ENCODE peak calls at places on chromosomes 7 and 10, in six cellular contexts. One of them, this sample, is unnamed.

GRCh38 chr7:158382363-158382988 is 205.1 kb downstream of the PTPRN2 start:
- DNase-seq in esophagus squamous epithelium: no peak
- DNase-seq in psoas muscle: no peak
- DNase-seq in ovary: no peak
- DNase-seq in MM.1S: no peak
- DNase-seq in fibroblast of lung: no peak
- DNase-seq in this sample: no peak

GRCh38 chr10:132452651-132453469 is 55.9 kb downstream of the PWWP2B start:
- DNase-seq in ovary: peak; percentile 89
- DNase-seq in MM.1S: peak; percentile 66
- DNase-seq in psoas muscle: peak; percentile 91
- DNase-seq in esophagus squamous epithelium: no peak
- DNase-seq in fibroblast of lung: peak; percentile 48
- DNase-seq in this sample: peak; percentile 84

GRCh38 chr7:55018361-55019328 is at the start of gene EGFR:
- DNase-seq in esophagus squamous epithelium: no peak
- DNase-seq in psoas muscle: peak; percentile 92
- DNase-seq in MM.1S: peak; percentile 14
- DNase-seq in fibroblast of lung: peak; percentile 82
- DNase-seq in ovary: peak; percentile 83
- DNase-seq in this sample: peak; percentile 87

GRCh38 chr10:61708841-61709240 is 46.1 kb downstream of the CABCOCO1 start:
- DNase-seq in ovary: no peak
- DNase-seq in esophagus squamous epithelium: no peak
- DNase-seq in MM.1S: no peak
- DNase-seq in psoas muscle: no peak
- DNase-seq in fibroblast of lung: no peak
- DNase-seq in this sample: no peak

GRCh38 chr7:75762350-75762917 is 9.6 kb downstream of the CCL26 start:
- DNase-seq in fibroblast of lung: peak; percentile 64
- DNase-seq in psoas muscle: no peak
- DNase-seq in ovary: no peak
- DNase-seq in esophagus squamous epithelium: no peak
- DNase-seq in MM.1S: peak; percentile 67
- DNase-seq in this sample: peak; percentile 86

GRCh38 chr10:4018054-4018511 is 233.1 kb upstream of the KLF6 start:
- DNase-seq in MM.1S: no peak
- DNase-seq in esophagus squamous epithelium: no peak
- DNase-seq in psoas muscle: no peak
- DNase-seq in fibroblast of lung: no peak
- DNase-seq in ovary: no peak
- DNase-seq in this sample: no peak

GRCh38 chr10:42926831-42927230 is 144.2 kb downstream of the BMS1 start:
- DNase-seq in MM.1S: no peak
- DNase-seq in fibroblast of lung: no peak
- DNase-seq in ovary: no peak
- DNase-seq in esophagus squamous epithelium: no peak
- DNase-seq in psoas muscle: no peak
- DNase-seq in this sample: peak; percentile 51

GRCh38 chr10:114931072-114931679 is 6.8 kb upstream of the TRUB1 start:
- DNase-seq in esophagus squamous epithelium: no peak
- DNase-seq in ovary: no peak
- DNase-seq in psoas muscle: no peak
- DNase-seq in MM.1S: no peak
- DNase-seq in fibroblast of lung: no peak
- DNase-seq in this sample: no peak

GRCh38 chr10:112360308-112361270 is 13.3 kb upstream of the ACSL5 start:
- DNase-seq in MM.1S: no peak
- DNase-seq in fibroblast of lung: peak; percentile 43
- DNase-seq in psoas muscle: no peak
- DNase-seq in ovary: peak; percentile 63
- DNase-seq in esophagus squamous epithelium: no peak
- DNase-seq in this sample: peak; percentile 61

GRCh38 chr7:135207739-135208416 is 3.4 kb downstream of the WDR91 start:
- DNase-seq in MM.1S: no peak
- DNase-seq in fibroblast of lung: no peak
- DNase-seq in ovary: no peak
- DNase-seq in esophagus squamous epithelium: no peak
- DNase-seq in psoas muscle: no peak
- DNase-seq in this sample: no peak

GRCh38 chr10:55628260-55628701 is 732.8 kb downstream of the ZWINT start:
- DNase-seq in psoas muscle: no peak
- DNase-seq in fibroblast of lung: no peak
- DNase-seq in ovary: no peak
- DNase-seq in MM.1S: no peak
- DNase-seq in esophagus squamous epithelium: no peak
- DNase-seq in this sample: peak; percentile 59

GRCh38 chr10:25849971-25850370 is 84.1 kb upstream of the MYO3A start:
- DNase-seq in psoas muscle: no peak
- DNase-seq in fibroblast of lung: peak; percentile 39
- DNase-seq in MM.1S: no peak
- DNase-seq in esophagus squamous epithelium: no peak
- DNase-seq in ovary: no peak
- DNase-seq in this sample: no peak

GRCh38 chr7:17362439-17363095 is 64.1 kb downstream of the AHR start:
- DNase-seq in psoas muscle: no peak
- DNase-seq in MM.1S: no peak
- DNase-seq in ovary: no peak
- DNase-seq in fibroblast of lung: no peak
- DNase-seq in esophagus squamous epithelium: no peak
- DNase-seq in this sample: peak; percentile 66

GRCh38 chr10:90579602-90580242 is 278.1 kb downstream of the HTR7 start:
- DNase-seq in MM.1S: no peak
- DNase-seq in psoas muscle: no peak
- DNase-seq in esophagus squamous epithelium: no peak
- DNase-seq in fibroblast of lung: peak; percentile 69
- DNase-seq in ovary: no peak
- DNase-seq in this sample: no peak

GRCh38 chr7:154253810-154254209 is 201.6 kb downstream of the DPP6 start:
- DNase-seq in esophagus squamous epithelium: no peak
- DNase-seq in MM.1S: no peak
- DNase-seq in psoas muscle: no peak
- DNase-seq in ovary: no peak
- DNase-seq in fibroblast of lung: no peak
- DNase-seq in this sample: no peak

GRCh38 chr10:88881922-88882645 is 2.0 kb downstream of the STAMBPL1 start:
- DNase-seq in ovary: no peak
- DNase-seq in MM.1S: no peak
- DNase-seq in psoas muscle: no peak
- DNase-seq in esophagus squamous epithelium: no peak
- DNase-seq in fibroblast of lung: no peak
- DNase-seq in this sample: peak; percentile 23

GRCh38 chr7:27124096-27124978 is 6.2 kb downstream of the HOXA4 start:
- DNase-seq in ovary: no peak
- DNase-seq in psoas muscle: no peak
- DNase-seq in fibroblast of lung: peak; percentile 97
- DNase-seq in esophagus squamous epithelium: no peak
- DNase-seq in MM.1S: no peak
- DNase-seq in this sample: no peak

GRCh38 chr10:110358869-110359629 is 54.3 kb upstream of the SMNDC1 start:
- DNase-seq in esophagus squamous epithelium: no peak
- DNase-seq in ovary: no peak
- DNase-seq in psoas muscle: no peak
- DNase-seq in MM.1S: no peak
- DNase-seq in fibroblast of lung: peak; percentile 70
- DNase-seq in this sample: peak; percentile 48

GRCh38 chr7:38656976-38657375 is 25.8 kb upstream of the AMPH start:
- DNase-seq in fibroblast of lung: no peak
- DNase-seq in psoas muscle: no peak
- DNase-seq in ovary: no peak
- DNase-seq in esophagus squamous epithelium: no peak
- DNase-seq in MM.1S: no peak
- DNase-seq in this sample: peak; percentile 63

GRCh38 chr7:27147211-27148030 is at the start of gene HOXA6:
- DNase-seq in esophagus squamous epithelium: no peak
- DNase-seq in fibroblast of lung: no peak
- DNase-seq in psoas muscle: peak; percentile 91
- DNase-seq in ovary: peak; percentile 9
- DNase-seq in MM.1S: no peak
- DNase-seq in this sample: no peak

GRCh38 chr10:100998183-100998990 is 1.2 kb upstream of the LZTS2 start:
- DNase-seq in MM.1S: peak; percentile 82
- DNase-seq in psoas muscle: peak; percentile 92
- DNase-seq in ovary: peak; percentile 93
- DNase-seq in esophagus squamous epithelium: no peak
- DNase-seq in fibroblast of lung: peak; percentile 83
- DNase-seq in this sample: peak; percentile 89

GRCh38 chr10:93980486-93980885 is 13.2 kb upstream of the PLCE1 start:
- DNase-seq in psoas muscle: no peak
- DNase-seq in ovary: no peak
- DNase-seq in fibroblast of lung: no peak
- DNase-seq in esophagus squamous epithelium: no peak
- DNase-seq in MM.1S: no peak
- DNase-seq in this sample: no peak

DNA sequence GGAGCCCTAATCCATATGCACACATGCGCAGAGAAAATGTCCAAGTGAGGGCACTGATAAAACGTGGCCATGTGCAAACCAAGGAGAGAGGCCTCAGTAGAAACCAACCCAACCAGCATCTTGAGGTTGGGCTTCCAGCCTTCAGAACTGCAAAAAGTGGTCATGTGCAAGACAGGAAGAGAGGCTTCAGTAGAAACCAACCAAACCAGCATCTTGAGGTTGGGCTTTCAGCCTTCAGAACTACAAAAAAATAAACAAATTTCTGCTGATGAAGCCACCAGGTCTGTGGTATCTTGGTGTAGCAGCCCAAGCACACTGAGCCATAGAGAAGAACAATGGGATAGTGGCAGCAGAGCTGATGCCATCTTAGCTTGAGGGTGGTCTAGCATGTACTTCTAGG is 371.5 kb downstream of the CALN1 start:
- DNase-seq in esophagus squamous epithelium: no peak
- DNase-seq in psoas muscle: no peak
- DNase-seq in MM.1S: no peak
- DNase-seq in ovary: no peak
- DNase-seq in fibroblast of lung: no peak
- DNase-seq in this sample: no peak
- H3K9me3 ChIP-seq in esophagus squamous epithelium: no peaks in the 10 kb centered on the region
- H3K9me3 ChIP-seq in psoas muscle: peaks cover 6% of the 10 kb centered on the region
- H3K9me3 ChIP-seq in MM.1S: no peaks in the 10 kb centered on the region
- H3K9me3 ChIP-seq in ovary: no peaks in the 10 kb centered on the region
- H3K9me3 ChIP-seq in fibroblast of lung: no peaks in the 10 kb centered on the region
- H3K9me3 ChIP-seq in this sample: no peaks in the 10 kb centered on the region

GRCh38 chr7:47715631-47716068 is 133.7 kb upstream of the TNS3 start:
- DNase-seq in esophagus squamous epithelium: no peak
- DNase-seq in psoas muscle: no peak
- DNase-seq in ovary: no peak
- DNase-seq in MM.1S: no peak
- DNase-seq in fibroblast of lung: no peak
- DNase-seq in this sample: no peak
- H3K4me3 ChIP-seq in esophagus squamous epithelium: no peak overlapping the region
- H3K4me3 ChIP-seq in psoas muscle: no peak overlapping the region
- H3K4me3 ChIP-seq in ovary: no peak overlapping the region
- H3K4me3 ChIP-seq in MM.1S: no peak overlapping the region
- H3K4me3 ChIP-seq in fibroblast of lung: no peak overlapping the region
- H3K4me3 ChIP-seq in this sample: no peak overlapping the region

GRCh38 chr7:2084331-2084730 is 148.4 kb downstream of the MAD1L1 start:
- DNase-seq in esophagus squamous epithelium: no peak
- DNase-seq in ovary: no peak
- DNase-seq in psoas muscle: no peak
- DNase-seq in fibroblast of lung: no peak
- DNase-seq in MM.1S: no peak
- DNase-seq in this sample: no peak

GRCh38 chr7:2083362-2083761 is 149.4 kb downstream of the MAD1L1 start:
- DNase-seq in fibroblast of lung: no peak
- DNase-seq in psoas muscle: no peak
- DNase-seq in esophagus squamous epithelium: no peak
- DNase-seq in ovary: no peak
- DNase-seq in MM.1S: no peak
- DNase-seq in this sample: no peak

GRCh38 chr7:2081526-2082356 is 151.0 kb downstream of the MAD1L1 start:
- DNase-seq in MM.1S: no peak
- DNase-seq in psoas muscle: no peak
- DNase-seq in fibroblast of lung: no peak
- DNase-seq in ovary: no peak
- DNase-seq in esophagus squamous epithelium: no peak
- DNase-seq in this sample: no peak

GRCh38 chr7:2084781-2085505 is 147.8 kb downstream of the MAD1L1 start:
- DNase-seq in MM.1S: no peak
- DNase-seq in fibroblast of lung: no peak
- DNase-seq in esophagus squamous epithelium: no peak
- DNase-seq in psoas muscle: no peak
- DNase-seq in ovary: no peak
- DNase-seq in this sample: no peak

GRCh38 chr7:2082357-2083038 is 150.2 kb downstream of the MAD1L1 start:
- DNase-seq in MM.1S: no peak
- DNase-seq in psoas muscle: no peak
- DNase-seq in ovary: peak; percentile 71
- DNase-seq in fibroblast of lung: peak; percentile 88
- DNase-seq in esophagus squamous epithelium: no peak
- DNase-seq in this sample: peak; percentile 81
- H3K27ac ChIP-seq in MM.1S: no peak overlapping the region
- H3K27ac ChIP-seq in psoas muscle: no peak overlapping the region
- H3K27ac ChIP-seq in ovary: no peak overlapping the region
- H3K27ac ChIP-seq in fibroblast of lung: peak overlapping the region; percentile 54
- H3K27ac ChIP-seq in esophagus squamous epithelium: no peak overlapping the region
- H3K27ac ChIP-seq in this sample: peak overlapping the region; percentile 60

DNA sequence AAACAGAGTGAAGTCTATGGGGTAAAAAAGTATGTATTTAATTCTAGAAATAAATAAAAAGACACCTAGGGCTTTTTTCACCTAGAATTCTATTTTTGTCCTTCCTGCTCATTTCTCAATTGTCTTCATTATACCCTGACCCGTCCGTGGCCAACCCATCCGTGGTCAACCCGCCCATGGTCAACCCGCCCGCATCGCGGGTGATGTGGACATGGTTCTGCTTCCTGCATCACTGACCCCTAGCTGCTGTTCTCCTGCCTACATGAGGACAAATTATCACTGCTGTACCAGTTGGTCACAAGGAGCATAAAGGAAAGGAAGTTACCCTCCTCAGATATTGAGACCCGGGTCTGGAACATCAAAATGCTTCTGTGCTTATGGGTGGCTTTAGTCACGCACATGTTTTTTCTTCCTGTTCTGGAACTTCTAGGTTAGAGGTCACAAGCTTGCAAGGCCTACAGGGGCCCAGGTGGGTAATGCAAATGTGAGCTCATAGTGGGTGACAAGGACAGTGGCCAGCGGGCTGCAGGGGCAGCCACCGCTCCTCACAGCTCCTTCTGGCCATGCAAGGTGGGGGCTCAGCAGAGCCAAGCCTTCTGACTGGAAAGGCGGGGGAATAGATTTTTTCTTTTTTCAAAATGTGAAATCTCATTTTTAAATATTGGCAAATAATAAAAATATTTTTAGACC is 15.5 kb downstream of the CAMK2G start:
- DNase-seq in psoas muscle: no peak
- DNase-seq in esophagus squamous epithelium: no peak
- DNase-seq in fibroblast of lung: no peak
- DNase-seq in MM.1S: no peak
- DNase-seq in ovary: no peak
- DNase-seq in this sample: no peak
- H3K9me3 ChIP-seq in psoas muscle: no peaks in the 10 kb centered on the region
- H3K9me3 ChIP-seq in esophagus squamous epithelium: no peaks in the 10 kb centered on the region
- H3K9me3 ChIP-seq in fibroblast of lung: no peaks in the 10 kb centered on the region
- H3K9me3 ChIP-seq in MM.1S: no peaks in the 10 kb centered on the region
- H3K9me3 ChIP-seq in ovary: no peaks in the 10 kb centered on the region
- H3K9me3 ChIP-seq in this sample: no peaks in the 10 kb centered on the region

This sample was measured in cardiac muscle cell.